ENCODE peak calls at places on chromosome 5, in seven cellular contexts. One of them, this sample, is unnamed.

GRCh38 chr5:98214240-98215051 is 559.0 kb upstream of the RGMB start:
- DNase-seq in osteoblast: peak
- DNase-seq in psoas muscle: peak
- DNase-seq in nephron progenitor cell: no peak
- DNase-seq in mucosa of descending colon: no peak
- DNase-seq in CD8-positive, alpha-beta T cell: no peak
- DNase-seq in GM06990: no peak
- DNase-seq in this sample: no peak

GRCh38 chr5:118479285-118479684 is 509.1 kb downstream of the DTWD2 start:
- DNase-seq in osteoblast: no peak
- DNase-seq in psoas muscle: no peak
- DNase-seq in nephron progenitor cell: no peak
- DNase-seq in mucosa of descending colon: no peak
- DNase-seq in CD8-positive, alpha-beta T cell: no peak
- DNase-seq in GM06990: no peak
- DNase-seq in this sample: no peak

GRCh38 chr5:142925795-142926194 is 155.6 kb downstream of the ARHGAP26 start:
- DNase-seq in osteoblast: peak
- DNase-seq in psoas muscle: no peak
- DNase-seq in nephron progenitor cell: no peak
- DNase-seq in mucosa of descending colon: no peak
- DNase-seq in CD8-positive, alpha-beta T cell: no peak
- DNase-seq in GM06990: no peak
- DNase-seq in this sample: no peak

GRCh38 chr5:135489466-135490244 is 37.5 kb upstream of the TIFAB start:
- DNase-seq in osteoblast: no peak
- DNase-seq in psoas muscle: no peak
- DNase-seq in nephron progenitor cell: peak
- DNase-seq in mucosa of descending colon: no peak
- DNase-seq in CD8-positive, alpha-beta T cell: no peak
- DNase-seq in GM06990: no peak
- DNase-seq in this sample: no peak

GRCh38 chr5:135641329-135642178 is 62.8 kb upstream of the CXCL14 start:
- DNase-seq in osteoblast: no peak
- DNase-seq in psoas muscle: no peak
- DNase-seq in nephron progenitor cell: no peak
- DNase-seq in mucosa of descending colon: no peak
- DNase-seq in CD8-positive, alpha-beta T cell: no peak
- DNase-seq in GM06990: no peak
- DNase-seq in this sample: no peak

GRCh38 chr5:65366655-65367054 is 115.1 kb downstream of the ADAMTS6 start:
- DNase-seq in osteoblast: peak
- DNase-seq in psoas muscle: no peak
- DNase-seq in nephron progenitor cell: no peak
- DNase-seq in mucosa of descending colon: no peak
- DNase-seq in CD8-positive, alpha-beta T cell: no peak
- DNase-seq in GM06990: no peak
- DNase-seq in this sample: no peak

GRCh38 chr5:158560170-158560569 is 539.5 kb downstream of the EBF1 start:
- DNase-seq in osteoblast: peak
- DNase-seq in psoas muscle: no peak
- DNase-seq in nephron progenitor cell: no peak
- DNase-seq in mucosa of descending colon: no peak
- DNase-seq in CD8-positive, alpha-beta T cell: no peak
- DNase-seq in GM06990: peak
- DNase-seq in this sample: no peak

GRCh38 chr5:168301593-168302388 is 10.3 kb downstream of the WWC1 start:
- DNase-seq in osteoblast: no peak
- DNase-seq in psoas muscle: no peak
- DNase-seq in nephron progenitor cell: no peak
- DNase-seq in mucosa of descending colon: peak
- DNase-seq in CD8-positive, alpha-beta T cell: no peak
- DNase-seq in GM06990: no peak
- DNase-seq in this sample: no peak

GRCh38 chr5:107402881-107403280 is 267.9 kb downstream of the EFNA5 start:
- DNase-seq in osteoblast: no peak
- DNase-seq in psoas muscle: no peak
- DNase-seq in nephron progenitor cell: peak
- DNase-seq in mucosa of descending colon: no peak
- DNase-seq in CD8-positive, alpha-beta T cell: no peak
- DNase-seq in GM06990: no peak
- DNase-seq in this sample: no peak

GRCh38 chr5:179265529-179266290 is 79.6 kb downstream of the ADAMTS2 start:
- DNase-seq in osteoblast: peak
- DNase-seq in psoas muscle: peak
- DNase-seq in nephron progenitor cell: peak
- DNase-seq in mucosa of descending colon: peak
- DNase-seq in CD8-positive, alpha-beta T cell: no peak
- DNase-seq in GM06990: no peak
- DNase-seq in this sample: no peak

GRCh38 chr5:83721878-83722779 is 1.5 kb upstream of the HAPLN1 start:
- DNase-seq in osteoblast: peak
- DNase-seq in psoas muscle: peak
- DNase-seq in nephron progenitor cell: peak
- DNase-seq in mucosa of descending colon: peak
- DNase-seq in CD8-positive, alpha-beta T cell: no peak
- DNase-seq in GM06990: peak
- DNase-seq in this sample: no peak

GRCh38 chr5:4563400-4563799 is 576.7 kb upstream of the ADAMTS16 start:
- DNase-seq in osteoblast: no peak
- DNase-seq in psoas muscle: no peak
- DNase-seq in nephron progenitor cell: peak
- DNase-seq in mucosa of descending colon: no peak
- DNase-seq in CD8-positive, alpha-beta T cell: no peak
- DNase-seq in GM06990: no peak
- DNase-seq in this sample: no peak

GRCh38 chr5:160213537-160213936 is 15.8 kb upstream of the FABP6 start:
- DNase-seq in osteoblast: no peak
- DNase-seq in psoas muscle: no peak
- DNase-seq in nephron progenitor cell: no peak
- DNase-seq in mucosa of descending colon: no peak
- DNase-seq in CD8-positive, alpha-beta T cell: no peak
- DNase-seq in GM06990: no peak
- DNase-seq in this sample: no peak

GRCh38 chr5:10301842-10302610 is 5.7 kb downstream of the CMBL start:
- DNase-seq in osteoblast: no peak
- DNase-seq in psoas muscle: peak
- DNase-seq in nephron progenitor cell: no peak
- DNase-seq in mucosa of descending colon: peak
- DNase-seq in CD8-positive, alpha-beta T cell: no peak
- DNase-seq in GM06990: no peak
- DNase-seq in this sample: no peak

GRCh38 chr5:29902859-29903258 is 1290.6 kb upstream of the CDH6 start:
- DNase-seq in osteoblast: no peak
- DNase-seq in psoas muscle: no peak
- DNase-seq in nephron progenitor cell: no peak
- DNase-seq in mucosa of descending colon: no peak
- DNase-seq in CD8-positive, alpha-beta T cell: no peak
- DNase-seq in GM06990: no peak
- DNase-seq in this sample: no peak

GRCh38 chr5:1344975-1345838 is at the start of gene CLPTM1L:
- DNase-seq in osteoblast: peak
- DNase-seq in psoas muscle: peak
- DNase-seq in nephron progenitor cell: peak
- DNase-seq in mucosa of descending colon: peak
- DNase-seq in CD8-positive, alpha-beta T cell: peak
- DNase-seq in GM06990: peak
- DNase-seq in this sample: peak

GRCh38 chr5:10457682-10458574 is 16.2 kb downstream of the ROPN1L start:
- DNase-seq in osteoblast: no peak
- DNase-seq in psoas muscle: no peak
- DNase-seq in nephron progenitor cell: peak
- DNase-seq in mucosa of descending colon: peak
- DNase-seq in CD8-positive, alpha-beta T cell: no peak
- DNase-seq in GM06990: no peak
- DNase-seq in this sample: no peak

GRCh38 chr5:67971223-67971830 is 244.2 kb upstream of the PIK3R1 start:
- DNase-seq in osteoblast: no peak
- DNase-seq in psoas muscle: peak
- DNase-seq in nephron progenitor cell: no peak
- DNase-seq in mucosa of descending colon: no peak
- DNase-seq in CD8-positive, alpha-beta T cell: no peak
- DNase-seq in GM06990: no peak
- DNase-seq in this sample: no peak

GRCh38 chr5:177450672-177451424 is 4.2 kb downstream of the PRR7 start:
- DNase-seq in osteoblast: no peak
- DNase-seq in psoas muscle: no peak
- DNase-seq in nephron progenitor cell: no peak
- DNase-seq in mucosa of descending colon: no peak
- DNase-seq in CD8-positive, alpha-beta T cell: no peak
- DNase-seq in GM06990: no peak
- DNase-seq in this sample: no peak

GRCh38 chr5:75524071-75524470 is 12.4 kb downstream of the POLK start:
- DNase-seq in osteoblast: no peak
- DNase-seq in psoas muscle: no peak
- DNase-seq in nephron progenitor cell: no peak
- DNase-seq in mucosa of descending colon: no peak
- DNase-seq in CD8-positive, alpha-beta T cell: no peak
- DNase-seq in GM06990: peak
- DNase-seq in this sample: no peak

GRCh38 chr5:108233617-108234016 is 148.3 kb downstream of the FBXL17 start:
- DNase-seq in osteoblast: no peak
- DNase-seq in psoas muscle: no peak
- DNase-seq in nephron progenitor cell: no peak
- DNase-seq in mucosa of descending colon: no peak
- DNase-seq in CD8-positive, alpha-beta T cell: no peak
- DNase-seq in GM06990: no peak
- DNase-seq in this sample: no peak

GRCh38 chr5:169831331-169831730 is 149.0 kb downstream of the INSYN2B start:
- DNase-seq in osteoblast: no peak
- DNase-seq in psoas muscle: no peak
- DNase-seq in nephron progenitor cell: no peak
- DNase-seq in mucosa of descending colon: no peak
- DNase-seq in CD8-positive, alpha-beta T cell: no peak
- DNase-seq in GM06990: no peak
- DNase-seq in this sample: no peak

DNA sequence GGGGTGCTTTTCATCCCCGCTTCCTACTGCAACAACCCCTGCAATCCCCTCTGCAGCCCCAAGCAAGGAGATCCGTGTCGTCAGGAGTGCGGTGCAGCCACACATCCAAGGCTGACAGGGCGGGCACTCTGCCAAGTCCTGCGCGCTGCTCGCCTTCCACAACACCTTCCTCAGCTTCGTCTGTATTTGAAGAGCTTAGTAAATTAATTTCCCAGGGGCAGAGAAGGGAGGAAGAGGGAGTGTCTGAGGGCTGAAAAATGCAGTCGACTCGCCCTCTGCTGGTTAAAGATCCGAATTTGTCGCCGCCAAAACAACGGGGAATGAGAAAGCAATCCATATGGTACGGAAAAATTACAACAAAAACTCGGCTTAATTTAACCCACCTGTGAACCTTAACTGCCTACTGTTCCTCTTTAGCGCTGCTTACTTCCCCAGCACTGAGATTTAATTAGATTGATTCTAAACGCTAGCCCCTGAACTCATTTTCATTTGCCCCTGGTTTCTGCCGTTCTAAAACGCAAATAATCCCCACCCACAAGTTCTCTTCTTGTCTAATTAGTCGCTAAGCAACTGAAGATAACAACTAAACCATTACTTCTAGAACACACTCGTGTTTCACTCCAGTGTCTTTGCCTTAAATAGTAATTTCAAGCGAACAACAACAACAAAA is 10.9 kb upstream of the PCDHB1 start:
- DNase-seq in osteoblast: peak
- DNase-seq in psoas muscle: peak
- DNase-seq in nephron progenitor cell: peak
- DNase-seq in mucosa of descending colon: no peak
- DNase-seq in CD8-positive, alpha-beta T cell: no peak
- DNase-seq in GM06990: no peak
- DNase-seq in this sample: no peak
- TF ChIP-seq CTCF in osteoblast: peak
- TF ChIP-seq CTCF in psoas muscle: peak
- TF ChIP-seq CTCF in nephron progenitor cell: peak
- TF ChIP-seq CTCF in mucosa of descending colon: no peak
- TF ChIP-seq CTCF in CD8-positive, alpha-beta T cell: no peak
- TF ChIP-seq CTCF in GM06990: no peak
- TF ChIP-seq CTCF in this sample: no peak

DNA sequence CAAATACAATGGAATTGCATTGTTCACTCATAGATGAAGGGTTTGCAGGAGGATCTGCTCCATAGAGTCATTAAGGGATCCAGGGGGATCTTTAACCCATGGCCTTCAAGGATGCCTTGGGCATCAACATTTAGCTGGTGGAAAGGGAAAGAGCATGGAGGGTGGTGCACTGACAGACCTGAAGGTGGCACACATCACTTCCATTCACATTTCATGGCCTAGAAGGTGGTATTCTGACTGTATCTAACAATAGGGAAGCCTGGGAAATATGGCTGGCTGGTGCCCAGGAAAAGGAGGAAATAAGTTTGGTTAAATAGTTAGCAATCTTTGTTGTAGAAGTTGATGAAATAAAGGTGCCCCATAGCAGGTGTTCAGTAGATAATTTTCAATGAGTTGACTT is 230.2 kb downstream of the CD180 start:
- DNase-seq in osteoblast: no peak
- DNase-seq in psoas muscle: no peak
- DNase-seq in nephron progenitor cell: no peak
- DNase-seq in mucosa of descending colon: no peak
- DNase-seq in CD8-positive, alpha-beta T cell: no peak
- DNase-seq in GM06990: no peak
- DNase-seq in this sample: no peak
- TF ChIP-seq CTCF in osteoblast: no peak
- TF ChIP-seq CTCF in psoas muscle: no peak
- TF ChIP-seq CTCF in nephron progenitor cell: no peak
- TF ChIP-seq CTCF in mucosa of descending colon: no peak
- TF ChIP-seq CTCF in CD8-positive, alpha-beta T cell: no peak
- TF ChIP-seq CTCF in GM06990: no peak
- TF ChIP-seq CTCF in this sample: no peak

GRCh38 chr5:165423697-165424299 is 1918.4 kb downstream of the MAT2B start:
- DNase-seq in osteoblast: no peak
- DNase-seq in psoas muscle: no peak
- DNase-seq in nephron progenitor cell: no peak
- DNase-seq in mucosa of descending colon: no peak
- DNase-seq in CD8-positive, alpha-beta T cell: no peak
- DNase-seq in GM06990: no peak
- DNase-seq in this sample: no peak
- TF ChIP-seq CTCF in osteoblast: no peak
- TF ChIP-seq CTCF in psoas muscle: no peak
- TF ChIP-seq CTCF in nephron progenitor cell: no peak
- TF ChIP-seq CTCF in mucosa of descending colon: no peak
- TF ChIP-seq CTCF in CD8-positive, alpha-beta T cell: no peak
- TF ChIP-seq CTCF in GM06990: no peak
- TF ChIP-seq CTCF in this sample: no peak

GRCh38 chr5:148912714-148913398 is 86.4 kb downstream of the ADRB2 start:
- DNase-seq in osteoblast: peak
- DNase-seq in psoas muscle: no peak
- DNase-seq in nephron progenitor cell: no peak
- DNase-seq in mucosa of descending colon: no peak
- DNase-seq in CD8-positive, alpha-beta T cell: no peak
- DNase-seq in GM06990: no peak
- DNase-seq in this sample: no peak
- TF ChIP-seq CTCF in osteoblast: peak
- TF ChIP-seq CTCF in psoas muscle: peak
- TF ChIP-seq CTCF in nephron progenitor cell: no peak
- TF ChIP-seq CTCF in mucosa of descending colon: no peak
- TF ChIP-seq CTCF in CD8-positive, alpha-beta T cell: no peak
- TF ChIP-seq CTCF in GM06990: peak
- TF ChIP-seq CTCF in this sample: no peak